ENCODE peak calls at places on chromosomes 6 and 20, in five cellular contexts. One of them, this sample, is unnamed.

GRCh38 chr6:43541774-43542471 is 25.0 kb downstream of the POLR1C start:
- DNase-seq in CD8-positive, alpha-beta T cell: no peak
- DNase-seq in PC-9: no peak
- DNase-seq in progenitor cell of endocrine pancreas: no peak
- DNase-seq in ascending aorta: no peak
- DNase-seq in this sample: no peak

GRCh38 chr6:161373905-161374451 is 100.1 kb upstream of the AGPAT4 start:
- DNase-seq in progenitor cell of endocrine pancreas: peak
- DNase-seq in PC-9: peak
- DNase-seq in CD8-positive, alpha-beta T cell: peak
- DNase-seq in ascending aorta: no peak
- DNase-seq in this sample: peak

GRCh38 chr20:56574531-56575142 is 41.6 kb downstream of the FAM209B start:
- DNase-seq in ascending aorta: no peak
- DNase-seq in PC-9: no peak
- DNase-seq in progenitor cell of endocrine pancreas: no peak
- DNase-seq in CD8-positive, alpha-beta T cell: no peak
- DNase-seq in this sample: no peak

GRCh38 chr20:40980106-40980827 is 48.4 kb upstream of the TOP1 start:
- DNase-seq in PC-9: no peak
- DNase-seq in CD8-positive, alpha-beta T cell: no peak
- DNase-seq in ascending aorta: no peak
- DNase-seq in progenitor cell of endocrine pancreas: no peak
- DNase-seq in this sample: no peak

GRCh38 chr20:10551732-10552724 is 116.9 kb downstream of the SLX4IP start:
- DNase-seq in CD8-positive, alpha-beta T cell: no peak
- DNase-seq in progenitor cell of endocrine pancreas: no peak
- DNase-seq in PC-9: no peak
- DNase-seq in ascending aorta: no peak
- DNase-seq in this sample: no peak

GRCh38 chr20:15289337-15289736 is 951.9 kb upstream of the FLRT3 start:
- DNase-seq in ascending aorta: no peak
- DNase-seq in PC-9: no peak
- DNase-seq in CD8-positive, alpha-beta T cell: no peak
- DNase-seq in progenitor cell of endocrine pancreas: no peak
- DNase-seq in this sample: no peak

GRCh38 chr6:104472245-104472644 is 387.5 kb downstream of the HACE1 start:
- DNase-seq in ascending aorta: no peak
- DNase-seq in progenitor cell of endocrine pancreas: no peak
- DNase-seq in PC-9: no peak
- DNase-seq in CD8-positive, alpha-beta T cell: no peak
- DNase-seq in this sample: no peak

GRCh38 chr20:38599410-38599882 is 2.2 kb upstream of the ARHGAP40 start:
- DNase-seq in progenitor cell of endocrine pancreas: no peak
- DNase-seq in CD8-positive, alpha-beta T cell: no peak
- DNase-seq in PC-9: peak
- DNase-seq in ascending aorta: no peak
- DNase-seq in this sample: no peak

GRCh38 chr6:98974309-98974708 is 26.6 kb upstream of the FBXL4 start:
- DNase-seq in progenitor cell of endocrine pancreas: no peak
- DNase-seq in CD8-positive, alpha-beta T cell: no peak
- DNase-seq in ascending aorta: no peak
- DNase-seq in PC-9: no peak
- DNase-seq in this sample: no peak

GRCh38 chr6:163393923-163394322 is 20.6 kb upstream of the QKI start:
- DNase-seq in ascending aorta: no peak
- DNase-seq in progenitor cell of endocrine pancreas: no peak
- DNase-seq in PC-9: no peak
- DNase-seq in CD8-positive, alpha-beta T cell: no peak
- DNase-seq in this sample: no peak

GRCh38 chr6:170231496-170232185 is 59.2 kb downstream of the DLL1 start:
- DNase-seq in ascending aorta: no peak
- DNase-seq in PC-9: no peak
- DNase-seq in progenitor cell of endocrine pancreas: no peak
- DNase-seq in CD8-positive, alpha-beta T cell: no peak
- DNase-seq in this sample: no peak

GRCh38 chr20:49956689-49957443 is 20.7 kb downstream of the RNF114 start:
- DNase-seq in progenitor cell of endocrine pancreas: no peak
- DNase-seq in PC-9: no peak
- DNase-seq in ascending aorta: no peak
- DNase-seq in CD8-positive, alpha-beta T cell: no peak
- DNase-seq in this sample: no peak

GRCh38 chr20:24742436-24742835 is 206.6 kb upstream of the CST7 start:
- DNase-seq in PC-9: no peak
- DNase-seq in progenitor cell of endocrine pancreas: no peak
- DNase-seq in CD8-positive, alpha-beta T cell: no peak
- DNase-seq in ascending aorta: no peak
- DNase-seq in this sample: no peak

GRCh38 chr6:11650711-11651110 is 113.2 kb downstream of the TMEM170B start:
- DNase-seq in CD8-positive, alpha-beta T cell: no peak
- DNase-seq in ascending aorta: no peak
- DNase-seq in PC-9: no peak
- DNase-seq in progenitor cell of endocrine pancreas: no peak
- DNase-seq in this sample: no peak

GRCh38 chr6:41509596-41509995 is 36.6 kb upstream of the FOXP4 start:
- DNase-seq in PC-9: no peak
- DNase-seq in ascending aorta: no peak
- DNase-seq in CD8-positive, alpha-beta T cell: no peak
- DNase-seq in progenitor cell of endocrine pancreas: no peak
- DNase-seq in this sample: no peak

GRCh38 chr6:84547341-84547794 is 217.0 kb downstream of the TBX18 start:
- DNase-seq in CD8-positive, alpha-beta T cell: no peak
- DNase-seq in PC-9: peak
- DNase-seq in progenitor cell of endocrine pancreas: no peak
- DNase-seq in ascending aorta: no peak
- DNase-seq in this sample: peak

GRCh38 chr20:56400001-56400640 is 7.7 kb downstream of the CSTF1 start:
- DNase-seq in PC-9: peak
- DNase-seq in CD8-positive, alpha-beta T cell: no peak
- DNase-seq in ascending aorta: no peak
- DNase-seq in progenitor cell of endocrine pancreas: peak
- DNase-seq in this sample: peak

GRCh38 chr6:111487656-111488055 is 4.6 kb upstream of the REV3L start:
- DNase-seq in ascending aorta: no peak
- DNase-seq in PC-9: no peak
- DNase-seq in CD8-positive, alpha-beta T cell: no peak
- DNase-seq in progenitor cell of endocrine pancreas: no peak
- DNase-seq in this sample: no peak

GRCh38 chr20:10897341-10897740 is 223.5 kb upstream of the JAG1 start:
- DNase-seq in PC-9: no peak
- DNase-seq in ascending aorta: no peak
- DNase-seq in progenitor cell of endocrine pancreas: no peak
- DNase-seq in CD8-positive, alpha-beta T cell: no peak
- DNase-seq in this sample: no peak

GRCh38 chr6:89862698-89863097 is 31.6 kb upstream of the GJA10 start:
- DNase-seq in PC-9: no peak
- DNase-seq in CD8-positive, alpha-beta T cell: no peak
- DNase-seq in progenitor cell of endocrine pancreas: no peak
- DNase-seq in ascending aorta: no peak
- DNase-seq in this sample: no peak

GRCh38 chr6:149859368-149859767 is 4.8 kb downstream of the LRP11 start:
- DNase-seq in PC-9: no peak
- DNase-seq in progenitor cell of endocrine pancreas: no peak
- DNase-seq in ascending aorta: no peak
- DNase-seq in CD8-positive, alpha-beta T cell: no peak
- DNase-seq in this sample: no peak

GRCh38 chr6:2659882-2660281 is 90.8 kb downstream of the MYLK4 start:
- DNase-seq in progenitor cell of endocrine pancreas: no peak
- DNase-seq in ascending aorta: no peak
- DNase-seq in PC-9: peak
- DNase-seq in CD8-positive, alpha-beta T cell: no peak
- DNase-seq in this sample: no peak

GRCh38 chr6:135170238-135170637 is 10.9 kb upstream of the MYB start:
- DNase-seq in ascending aorta: no peak
- DNase-seq in progenitor cell of endocrine pancreas: no peak
- DNase-seq in PC-9: no peak
- DNase-seq in CD8-positive, alpha-beta T cell: no peak
- DNase-seq in this sample: no peak

GRCh38 chr20:9609892-9610502 is 95.6 kb downstream of the LAMP5 start:
- DNase-seq in ascending aorta: no peak
- DNase-seq in progenitor cell of endocrine pancreas: peak
- DNase-seq in CD8-positive, alpha-beta T cell: no peak
- DNase-seq in PC-9: no peak
- DNase-seq in this sample: peak

GRCh38 chr6:15513801-15514711 is 148.8 kb downstream of the DTNBP1 start:
- DNase-seq in ascending aorta: no peak
- DNase-seq in PC-9: no peak
- DNase-seq in CD8-positive, alpha-beta T cell: no peak
- DNase-seq in progenitor cell of endocrine pancreas: no peak
- DNase-seq in this sample: no peak

GRCh38 chr6:109772961-109773431 is 81.9 kb downstream of the FIG4 start:
- DNase-seq in PC-9: no peak
- DNase-seq in ascending aorta: no peak
- DNase-seq in CD8-positive, alpha-beta T cell: no peak
- DNase-seq in progenitor cell of endocrine pancreas: no peak
- DNase-seq in this sample: no peak

GRCh38 chr20:11389188-11389587 is 528.5 kb upstream of the BTBD3 start:
- DNase-seq in progenitor cell of endocrine pancreas: no peak
- DNase-seq in ascending aorta: no peak
- DNase-seq in CD8-positive, alpha-beta T cell: no peak
- DNase-seq in PC-9: no peak
- DNase-seq in this sample: no peak

GRCh38 chr6:149488815-149489214 is 4.0 kb upstream of the ZC3H12D start:
- DNase-seq in progenitor cell of endocrine pancreas: no peak
- DNase-seq in PC-9: no peak
- DNase-seq in ascending aorta: no peak
- DNase-seq in CD8-positive, alpha-beta T cell: no peak
- DNase-seq in this sample: no peak

DNA sequence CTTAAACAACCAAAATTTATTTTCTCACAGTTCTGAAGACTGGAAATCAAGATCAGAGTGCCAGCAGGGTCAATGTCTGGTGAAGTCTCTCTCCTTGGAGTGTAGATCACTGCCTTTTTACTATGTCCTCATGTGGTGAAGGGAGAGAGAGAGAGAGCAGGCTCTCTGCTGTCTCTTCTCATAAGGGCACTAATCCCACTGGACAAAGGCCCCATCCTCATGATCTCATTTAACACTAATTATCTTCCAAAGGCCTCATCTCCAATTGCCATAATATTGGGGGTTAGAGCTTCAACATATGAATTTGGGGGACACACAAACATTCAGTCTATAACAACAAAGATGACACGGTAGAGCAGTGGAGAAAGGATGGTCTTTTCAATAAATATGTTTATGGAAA is 27.4 kb downstream of the SOBP start:
- DNase-seq in CD8-positive, alpha-beta T cell: no peak
- DNase-seq in progenitor cell of endocrine pancreas: no peak
- DNase-seq in ascending aorta: no peak
- DNase-seq in PC-9: no peak
- DNase-seq in this sample: no peak
- TF ChIP-seq CTCF in CD8-positive, alpha-beta T cell: no peak
- TF ChIP-seq CTCF in progenitor cell of endocrine pancreas: no peak
- TF ChIP-seq CTCF in ascending aorta: no peak
- TF ChIP-seq CTCF in PC-9: no peak
- TF ChIP-seq CTCF in this sample: no peak

GRCh38 chr6:133945158-133945557 is 7.9 kb upstream of the TBPL1 start:
- DNase-seq in CD8-positive, alpha-beta T cell: no peak
- DNase-seq in ascending aorta: no peak
- DNase-seq in progenitor cell of endocrine pancreas: no peak
- DNase-seq in PC-9: peak
- DNase-seq in this sample: peak
- TF ChIP-seq CTCF in CD8-positive, alpha-beta T cell: no peak
- TF ChIP-seq CTCF in ascending aorta: no peak
- TF ChIP-seq CTCF in progenitor cell of endocrine pancreas: no peak
- TF ChIP-seq CTCF in PC-9: no peak
- TF ChIP-seq CTCF in this sample: no peak

DNA sequence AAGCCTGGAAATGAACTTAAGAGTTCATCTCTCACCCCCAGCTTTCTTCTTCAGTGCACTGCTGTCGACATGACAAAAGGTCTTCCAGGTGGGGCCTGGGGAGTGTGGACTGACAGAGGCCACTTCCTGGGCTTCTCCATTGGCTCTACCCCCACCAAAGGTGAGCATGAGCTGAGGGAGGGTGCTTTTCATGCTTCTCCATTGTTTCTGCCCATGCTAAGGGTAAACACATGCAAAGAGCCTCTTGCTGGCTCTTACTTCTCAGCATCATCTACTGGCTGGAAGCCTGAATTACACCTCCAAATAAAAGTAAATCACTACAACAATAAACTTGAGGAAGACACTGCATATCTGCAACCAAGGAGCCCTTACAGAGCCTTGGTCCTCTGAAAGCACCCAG is 227.2 kb downstream of the EPM2A start:
- DNase-seq in ascending aorta: no peak
- DNase-seq in CD8-positive, alpha-beta T cell: no peak
- DNase-seq in PC-9: no peak
- DNase-seq in progenitor cell of endocrine pancreas: no peak
- DNase-seq in this sample: no peak
- TF ChIP-seq CTCF in ascending aorta: no peak
- TF ChIP-seq CTCF in CD8-positive, alpha-beta T cell: no peak
- TF ChIP-seq CTCF in PC-9: peak
- TF ChIP-seq CTCF in progenitor cell of endocrine pancreas: no peak
- TF ChIP-seq CTCF in this sample: no peak

GRCh38 chr6:30326446-30327231 is at the start of gene TRIM39:
- DNase-seq in progenitor cell of endocrine pancreas: peak
- DNase-seq in PC-9: peak
- DNase-seq in ascending aorta: peak
- DNase-seq in CD8-positive, alpha-beta T cell: peak
- DNase-seq in this sample: peak

GRCh38 chr6:30323806-30324205 is 2.9 kb upstream of the TRIM39 start:
- DNase-seq in PC-9: no peak
- DNase-seq in progenitor cell of endocrine pancreas: no peak
- DNase-seq in CD8-positive, alpha-beta T cell: no peak
- DNase-seq in ascending aorta: no peak
- DNase-seq in this sample: no peak

GRCh38 chr6:30325873-30326445 is 768 bp upstream of the TRIM39 start:
- DNase-seq in PC-9: peak
- DNase-seq in ascending aorta: peak
- DNase-seq in progenitor cell of endocrine pancreas: peak
- DNase-seq in CD8-positive, alpha-beta T cell: peak
- DNase-seq in this sample: peak

GRCh38 chr6:30327232-30327746 is 562 bp downstream of the TRIM39 start:
- DNase-seq in ascending aorta: no peak
- DNase-seq in CD8-positive, alpha-beta T cell: peak
- DNase-seq in progenitor cell of endocrine pancreas: no peak
- DNase-seq in PC-9: no peak
- DNase-seq in this sample: no peak

GRCh38 chr6:30325150-30325872 is 1.4 kb upstream of the TRIM39 start:
- DNase-seq in PC-9: no peak
- DNase-seq in CD8-positive, alpha-beta T cell: no peak
- DNase-seq in progenitor cell of endocrine pancreas: no peak
- DNase-seq in ascending aorta: no peak
- DNase-seq in this sample: no peak
- TF ChIP-seq CTCF in PC-9: no peak
- TF ChIP-seq CTCF in CD8-positive, alpha-beta T cell: no peak
- TF ChIP-seq CTCF in progenitor cell of endocrine pancreas: no peak
- TF ChIP-seq CTCF in ascending aorta: no peak
- TF ChIP-seq CTCF in this sample: no peak

DNA sequence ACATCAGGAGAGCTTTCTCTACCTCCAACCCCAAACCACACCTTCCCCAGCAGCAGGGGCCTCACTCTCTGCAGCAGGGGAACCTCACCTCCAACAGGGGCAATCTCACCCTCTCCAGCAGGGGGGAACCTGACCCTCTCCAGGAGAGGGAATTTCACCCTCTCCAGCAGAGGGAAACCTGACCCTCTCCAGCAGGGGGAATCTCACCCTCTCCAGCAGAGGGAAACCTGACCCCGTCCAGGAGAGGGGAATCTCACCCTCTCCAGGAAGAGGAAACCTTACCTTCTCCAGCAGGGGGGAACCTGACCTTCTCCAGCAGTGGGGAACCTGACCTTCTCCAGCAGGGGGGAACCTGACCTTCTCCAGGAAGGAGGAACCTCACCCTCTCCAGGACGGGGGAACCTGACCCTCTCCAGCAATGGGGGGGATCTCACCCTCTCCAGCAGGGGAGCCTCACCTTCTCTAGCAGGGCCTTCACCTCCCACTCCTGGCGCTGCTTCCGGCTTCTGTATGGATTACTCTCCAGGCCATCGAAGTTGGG is 3.1 kb downstream of the B3GALT4 start:
- DNase-seq in PC-9: peak
- DNase-seq in CD8-positive, alpha-beta T cell: no peak
- DNase-seq in ascending aorta: no peak
- DNase-seq in progenitor cell of endocrine pancreas: peak
- DNase-seq in this sample: peak
- TF ChIP-seq CTCF in PC-9: peak
- TF ChIP-seq CTCF in CD8-positive, alpha-beta T cell: no peak
- TF ChIP-seq CTCF in ascending aorta: no peak
- TF ChIP-seq CTCF in progenitor cell of endocrine pancreas: peak
- TF ChIP-seq CTCF in this sample: peak

This sample was measured in Caco-2.